ENCODE peak calls at places on chromosome 9, in eight cellular contexts. E is stomach, V is brain microvascular endothelial cell, M is neural crest cell, I is Calu3, A is fibroblast of mammary gland, O is PC-3, J is AG10803. S is an unnamed sample.

GRCh38 chr9:32955655-32956478 is 45.6 kb downstream of the APTX start:
- DNase-seq in E (no peak), V (no peak), M (no peak), I (no peak), A (no peak), O (no peak), J (no peak), S (no peak)

GRCh38 chr9:109310486-109310901 is 10.4 kb downstream of the EPB41L4B start:
- DNase-seq in E (no peak), V (peak), M (no peak), I (no peak), A (no peak), O (no peak), J (peak), S (no peak)

GRCh38 chr9:1598270-1598669 is 416.9 kb upstream of the SMARCA2 start:
- DNase-seq in E (no peak), V (no peak), M (no peak), I (no peak), A (no peak), O (no peak), J (no peak), S (no peak)

GRCh38 chr9:93724852-93725251 is 148.5 kb downstream of the PHF2 start:
- DNase-seq in E (no peak), V (no peak), M (no peak), I (no peak), A (no peak), O (no peak), J (no peak), S (no peak)

GRCh38 chr9:87180846-87181245 is 233.5 kb upstream of the GAS1 start:
- DNase-seq in E (no peak), V (no peak), M (no peak), I (no peak), A (no peak), O (no peak), J (peak), S (no peak)

GRCh38 chr9:21331676-21332402 is 3.4 kb downstream of the KLHL9 start:
- DNase-seq in E (no peak), V (no peak), M (no peak), I (no peak), A (no peak), O (no peak), J (peak), S (no peak)

GRCh38 chr9:37953204-37953774 is 49.4 kb upstream of the SLC25A51 start:
- DNase-seq in E (no peak), V (no peak), M (no peak), I (no peak), A (peak), O (no peak), J (no peak), S (no peak)

GRCh38 chr9:128642675-128643074 is 14.0 kb downstream of the DYNC2I2 start:
- DNase-seq in E (no peak), V (no peak), M (no peak), I (no peak), A (no peak), O (no peak), J (no peak), S (no peak)

GRCh38 chr9:34377402-34377741 is 674 bp upstream of the MYORG start:
- DNase-seq in E (no peak), V (no peak), M (no peak), I (peak), A (no peak), O (no peak), J (no peak), S (peak)

GRCh38 chr9:112752334-112753110 is 2.0 kb downstream of the SNX30 start:
- DNase-seq in E (no peak), V (no peak), M (no peak), I (no peak), A (no peak), O (no peak), J (no peak), S (no peak)

GRCh38 chr9:120755827-120756434 is 37.3 kb downstream of the FBXW2 start:
- DNase-seq in E (peak), V (peak), M (peak), I (peak), A (peak), O (peak), J (peak), S (peak)

GRCh38 chr9:109912082-109912581 is 132.1 kb downstream of the PALM2AKAP2 start:
- DNase-seq in E (no peak), V (no peak), M (no peak), I (no peak), A (peak), O (peak), J (peak), S (no peak)

GRCh38 chr9:84136119-84136868 is 155.7 kb downstream of the RMI1 start:
- DNase-seq in E (no peak), V (no peak), M (no peak), I (peak), A (peak), O (peak), J (peak), S (no peak)

GRCh38 chr9:99823392-99824377 is 2.0 kb downstream of the NR4A3 start:
- DNase-seq in E (peak), V (peak), M (peak), I (no peak), A (peak), O (peak), J (peak), S (peak)

GRCh38 chr9:109448223-109448622 is 49.9 kb downstream of the PTPN3 start:
- DNase-seq in E (no peak), V (peak), M (no peak), I (no peak), A (peak), O (no peak), J (no peak), S (no peak)

GRCh38 chr9:91611582-91611981 is 187.9 kb upstream of the NFIL3 start:
- DNase-seq in E (no peak), V (peak), M (no peak), I (no peak), A (peak), O (no peak), J (no peak), S (no peak)

GRCh38 chr9:114911167-114911821 is 19.1 kb downstream of the TNFSF8 start:
- DNase-seq in E (no peak), V (no peak), M (no peak), I (peak), A (peak), O (peak), J (peak), S (no peak)

GRCh38 chr9:110443146-110443877 is 105.6 kb upstream of the TXNDC8 start:
- DNase-seq in E (no peak), V (peak), M (no peak), I (no peak), A (peak), O (peak), J (peak), S (peak)

GRCh38 chr9:72129271-72130156 is 19.7 kb upstream of the GDA start:
- DNase-seq in E (peak), V (no peak), M (no peak), I (peak), A (no peak), O (no peak), J (no peak), S (no peak)

GRCh38 chr9:105359899-105360298 is 87.9 kb upstream of the FSD1L start:
- DNase-seq in E (no peak), V (peak), M (no peak), I (no peak), A (peak), O (no peak), J (peak), S (no peak)

GRCh38 chr9:8514760-8515159 is 715.2 kb upstream of the DMAC1 start:
- DNase-seq in E (no peak), V (no peak), M (no peak), I (no peak), A (no peak), O (no peak), J (no peak), S (no peak)
- TF ChIP-seq CTCF in E (no peak), V (peak), M (no peak), I (no peak), A (no peak), O (no peak), J (no peak), S (no peak)

DNA sequence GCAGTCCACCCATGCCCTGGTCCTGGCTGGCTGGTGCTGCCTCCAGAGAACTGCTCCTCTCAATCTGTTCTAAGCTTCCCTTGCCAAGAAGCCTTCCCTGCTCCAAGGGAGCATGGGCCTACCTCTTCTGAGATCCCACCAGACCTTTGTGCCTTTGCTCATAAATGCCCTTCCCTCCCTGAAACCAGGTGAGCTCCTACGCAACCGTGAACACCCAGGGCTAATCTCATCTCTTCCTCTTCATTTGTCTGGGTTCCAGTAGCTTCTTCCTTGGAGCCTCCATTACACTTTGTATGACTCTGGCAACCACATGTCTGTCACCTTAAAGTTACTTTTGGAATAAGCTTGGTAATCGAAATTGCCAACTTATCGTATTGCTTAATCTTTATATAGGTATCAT is 270.6 kb downstream of the PBX3 start:
- DNase-seq in E (no peak), V (no peak), M (no peak), I (no peak), A (no peak), O (no peak), J (no peak), S (no peak)
- TF ChIP-seq CTCF in E (no peak), V (no peak), M (no peak), I (no peak), A (no peak), O (no peak), J (no peak), S (no peak)

GRCh38 chr9:19946446-19947109 is 157.7 kb upstream of the SLC24A2 start:
- DNase-seq in E (no peak), V (no peak), M (no peak), I (no peak), A (peak), O (peak), J (peak), S (no peak)
- TF ChIP-seq CTCF in E (no peak), V (peak), M (peak), I (no peak), A (peak), O (peak), J (peak), S (peak)

DNA sequence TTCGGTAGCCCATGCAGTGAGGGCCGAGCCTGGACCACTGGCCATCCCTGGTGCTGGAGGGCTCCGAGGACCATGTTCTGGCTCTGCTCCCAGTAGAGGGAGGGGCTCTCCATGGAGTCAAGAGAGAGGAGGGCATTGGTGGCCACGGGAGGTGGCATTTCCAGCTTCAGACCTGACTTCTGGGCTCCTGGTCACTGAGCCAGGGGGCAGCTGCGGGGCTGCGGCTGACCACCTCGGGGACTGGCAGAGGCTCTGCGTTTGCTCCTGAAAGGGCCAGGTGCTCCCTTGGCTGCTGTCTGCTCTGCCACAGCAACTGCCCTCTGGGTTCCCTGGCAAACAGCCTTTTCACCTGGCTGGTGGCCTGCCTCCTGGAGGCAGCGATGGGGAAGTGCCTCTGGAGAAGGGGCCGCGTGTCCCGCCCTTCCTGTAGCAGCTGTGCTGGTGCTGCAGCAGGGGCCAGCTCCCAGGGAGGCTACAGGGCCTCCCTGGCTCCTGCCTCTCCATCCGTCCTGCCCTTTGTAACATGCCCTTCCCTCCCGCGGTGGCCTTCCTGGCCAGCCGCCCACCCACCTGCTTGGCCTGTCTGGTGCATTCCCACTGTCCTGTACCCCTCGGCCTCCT is 144.6 kb downstream of the CACNA1B start:
- DNase-seq in E (peak), V (no peak), M (no peak), I (peak), A (no peak), O (peak), J (no peak), S (peak)
- TF ChIP-seq CTCF in E (peak), V (peak), M (peak), I (peak), A (no peak), O (peak), J (no peak), S (peak)

DNA sequence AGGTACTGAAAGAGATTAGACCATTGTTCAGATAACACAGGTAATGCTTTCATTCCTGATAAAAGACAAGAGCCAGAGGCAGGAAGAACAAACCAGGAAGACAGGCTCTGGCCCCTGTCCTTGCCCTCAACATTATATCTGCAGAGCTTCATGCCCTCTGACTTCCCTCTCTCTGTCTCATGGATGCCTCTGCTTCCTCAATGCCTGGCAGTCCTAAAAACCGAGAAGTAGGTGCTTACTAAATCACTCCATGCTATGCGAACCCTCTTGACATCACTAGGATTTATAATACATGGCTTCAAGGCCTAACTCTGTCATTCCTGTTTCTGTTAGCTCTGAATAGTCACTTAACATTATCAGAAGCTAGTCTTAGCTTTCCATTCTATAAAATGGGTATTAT is 117.7 kb downstream of the TLR4 start:
- DNase-seq in E (no peak), V (no peak), M (no peak), I (no peak), A (no peak), O (no peak), J (no peak), S (no peak)
- TF ChIP-seq CTCF in E (no peak), V (no peak), M (no peak), I (no peak), A (no peak), O (no peak), J (no peak), S (no peak)

DNA sequence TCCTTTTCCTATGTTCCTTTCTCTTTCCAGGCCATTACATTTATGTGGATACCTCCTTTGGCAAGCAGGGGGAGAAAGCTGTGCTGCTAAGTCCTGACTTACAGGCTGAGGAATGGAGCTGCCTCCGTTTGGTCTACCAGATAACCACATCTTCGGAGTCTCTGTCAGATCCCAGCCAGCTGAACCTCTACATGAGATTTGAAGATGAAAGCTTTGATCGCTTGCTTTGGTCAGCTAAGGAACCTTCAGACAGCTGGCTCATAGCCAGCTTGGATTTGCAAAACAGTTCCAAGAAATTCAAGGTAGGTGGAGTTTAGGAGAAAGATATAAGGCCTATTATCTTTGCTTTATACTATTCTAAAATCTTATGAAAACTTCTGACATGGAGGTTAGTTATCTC is 64.5 kb downstream of the MAMDC2 start:
- DNase-seq in E (no peak), V (no peak), M (no peak), I (no peak), A (no peak), O (no peak), J (no peak), S (no peak)
- TF ChIP-seq CTCF in E (no peak), V (peak), M (no peak), I (no peak), A (no peak), O (no peak), J (no peak), S (no peak)

GRCh38 chr9:77989437-77989836 is 42.2 kb downstream of the GNAQ start:
- DNase-seq in E (no peak), V (no peak), M (no peak), I (no peak), A (no peak), O (no peak), J (no peak), S (no peak)
- TF ChIP-seq CTCF in E (no peak), V (no peak), M (no peak), I (no peak), A (no peak), O (no peak), J (no peak), S (no peak)

S was measured in glutamatergic neuron.